ENCODE peak calls at places on chromosomes 11 and 22, in eight cellular contexts. One of them, this sample, is unnamed.

GRCh38 chr11:77140231-77140959 is 12.3 kb downstream of the MYO7A start:
- DNase-seq in HL-60: no peak
- DNase-seq in heart left ventricle: peak; percentile 69
- DNase-seq in thoracic aorta: no peak
- DNase-seq in fibroblast of pulmonary artery: peak; percentile 91
- DNase-seq in transverse colon: no peak
- DNase-seq in GM23248: peak; percentile 32
- DNase-seq in lower leg skin: no peak
- DNase-seq in this sample: no peak

GRCh38 chr22:35638408-35638807 is 9.8 kb upstream of the APOL6 start:
- DNase-seq in HL-60: no peak
- DNase-seq in heart left ventricle: peak; percentile 91
- DNase-seq in thoracic aorta: peak; percentile 34
- DNase-seq in fibroblast of pulmonary artery: peak; percentile 91
- DNase-seq in transverse colon: peak; percentile 71
- DNase-seq in GM23248: peak; percentile 92
- DNase-seq in lower leg skin: peak; percentile 75
- DNase-seq in this sample: no peak

GRCh38 chr22:42780070-42780540 is 59.4 kb upstream of the A4GALT start:
- DNase-seq in HL-60: peak; percentile 73
- DNase-seq in heart left ventricle: peak; percentile 77
- DNase-seq in thoracic aorta: peak; percentile 46
- DNase-seq in fibroblast of pulmonary artery: peak; percentile 98
- DNase-seq in transverse colon: peak; percentile 42
- DNase-seq in GM23248: peak; percentile 84
- DNase-seq in lower leg skin: peak; percentile 86
- DNase-seq in this sample: peak; percentile 92

GRCh38 chr11:14249121-14249963 is 109.6 kb downstream of the RRAS2 start:
- DNase-seq in HL-60: peak; percentile 6
- DNase-seq in heart left ventricle: peak; percentile 37
- DNase-seq in thoracic aorta: no peak
- DNase-seq in fibroblast of pulmonary artery: peak; percentile 70
- DNase-seq in transverse colon: peak; percentile 71
- DNase-seq in GM23248: peak; percentile 72
- DNase-seq in lower leg skin: no peak
- DNase-seq in this sample: peak; percentile 27

GRCh38 chr11:108019870-108020540 is 11.3 kb downstream of the CUL5 start:
- DNase-seq in HL-60: no peak
- DNase-seq in heart left ventricle: no peak
- DNase-seq in thoracic aorta: no peak
- DNase-seq in fibroblast of pulmonary artery: peak; percentile 32
- DNase-seq in transverse colon: no peak
- DNase-seq in GM23248: peak; percentile 41
- DNase-seq in lower leg skin: no peak
- DNase-seq in this sample: peak; percentile 9

GRCh38 chr11:95577716-95578460 is 211.7 kb downstream of the FAM76B start:
- DNase-seq in HL-60: no peak
- DNase-seq in heart left ventricle: no peak
- DNase-seq in thoracic aorta: no peak
- DNase-seq in fibroblast of pulmonary artery: peak; percentile 52
- DNase-seq in transverse colon: no peak
- DNase-seq in GM23248: peak; percentile 92
- DNase-seq in lower leg skin: no peak
- DNase-seq in this sample: peak; percentile 79

GRCh38 chr22:41074941-41075710 is 17.3 kb upstream of the EP300 start:
- DNase-seq in HL-60: no peak
- DNase-seq in heart left ventricle: no peak
- DNase-seq in thoracic aorta: no peak
- DNase-seq in fibroblast of pulmonary artery: no peak
- DNase-seq in transverse colon: no peak
- DNase-seq in GM23248: no peak
- DNase-seq in lower leg skin: no peak
- DNase-seq in this sample: no peak

GRCh38 chr11:78217650-78218541 is 29.2 kb downstream of the USP35 start:
- DNase-seq in HL-60: no peak
- DNase-seq in heart left ventricle: no peak
- DNase-seq in thoracic aorta: no peak
- DNase-seq in fibroblast of pulmonary artery: no peak
- DNase-seq in transverse colon: no peak
- DNase-seq in GM23248: no peak
- DNase-seq in lower leg skin: no peak
- DNase-seq in this sample: no peak

GRCh38 chr11:117815262-117815803 is 9.2 kb downstream of the FXYD2 start:
- DNase-seq in HL-60: peak; percentile 74
- DNase-seq in heart left ventricle: no peak
- DNase-seq in thoracic aorta: no peak
- DNase-seq in fibroblast of pulmonary artery: no peak
- DNase-seq in transverse colon: peak; percentile 55
- DNase-seq in GM23248: no peak
- DNase-seq in lower leg skin: no peak
- DNase-seq in this sample: no peak

GRCh38 chr22:20024225-20025087 is 3.5 kb downstream of the TANGO2 start:
- DNase-seq in HL-60: no peak
- DNase-seq in heart left ventricle: no peak
- DNase-seq in thoracic aorta: no peak
- DNase-seq in fibroblast of pulmonary artery: no peak
- DNase-seq in transverse colon: no peak
- DNase-seq in GM23248: no peak
- DNase-seq in lower leg skin: no peak
- DNase-seq in this sample: no peak

GRCh38 chr22:17779286-17780115 is 5.2 kb upstream of the BID start:
- DNase-seq in HL-60: no peak
- DNase-seq in heart left ventricle: no peak
- DNase-seq in thoracic aorta: no peak
- DNase-seq in fibroblast of pulmonary artery: no peak
- DNase-seq in transverse colon: no peak
- DNase-seq in GM23248: no peak
- DNase-seq in lower leg skin: no peak
- DNase-seq in this sample: no peak

GRCh38 chr22:17781319-17782031 is 7.2 kb upstream of the BID start:
- DNase-seq in HL-60: no peak
- DNase-seq in heart left ventricle: no peak
- DNase-seq in thoracic aorta: no peak
- DNase-seq in fibroblast of pulmonary artery: peak; percentile 89
- DNase-seq in transverse colon: no peak
- DNase-seq in GM23248: peak; percentile 93
- DNase-seq in lower leg skin: peak; percentile 46
- DNase-seq in this sample: peak; percentile 81

GRCh38 chr22:17778412-17778976 is 4.2 kb upstream of the BID start:
- DNase-seq in HL-60: no peak
- DNase-seq in heart left ventricle: no peak
- DNase-seq in thoracic aorta: no peak
- DNase-seq in fibroblast of pulmonary artery: no peak
- DNase-seq in transverse colon: no peak
- DNase-seq in GM23248: no peak
- DNase-seq in lower leg skin: no peak
- DNase-seq in this sample: no peak

GRCh38 chr22:17780741-17781318 is 6.6 kb upstream of the BID start:
- DNase-seq in HL-60: no peak
- DNase-seq in heart left ventricle: no peak
- DNase-seq in thoracic aorta: no peak
- DNase-seq in fibroblast of pulmonary artery: no peak
- DNase-seq in transverse colon: no peak
- DNase-seq in GM23248: no peak
- DNase-seq in lower leg skin: no peak
- DNase-seq in this sample: no peak

DNA sequence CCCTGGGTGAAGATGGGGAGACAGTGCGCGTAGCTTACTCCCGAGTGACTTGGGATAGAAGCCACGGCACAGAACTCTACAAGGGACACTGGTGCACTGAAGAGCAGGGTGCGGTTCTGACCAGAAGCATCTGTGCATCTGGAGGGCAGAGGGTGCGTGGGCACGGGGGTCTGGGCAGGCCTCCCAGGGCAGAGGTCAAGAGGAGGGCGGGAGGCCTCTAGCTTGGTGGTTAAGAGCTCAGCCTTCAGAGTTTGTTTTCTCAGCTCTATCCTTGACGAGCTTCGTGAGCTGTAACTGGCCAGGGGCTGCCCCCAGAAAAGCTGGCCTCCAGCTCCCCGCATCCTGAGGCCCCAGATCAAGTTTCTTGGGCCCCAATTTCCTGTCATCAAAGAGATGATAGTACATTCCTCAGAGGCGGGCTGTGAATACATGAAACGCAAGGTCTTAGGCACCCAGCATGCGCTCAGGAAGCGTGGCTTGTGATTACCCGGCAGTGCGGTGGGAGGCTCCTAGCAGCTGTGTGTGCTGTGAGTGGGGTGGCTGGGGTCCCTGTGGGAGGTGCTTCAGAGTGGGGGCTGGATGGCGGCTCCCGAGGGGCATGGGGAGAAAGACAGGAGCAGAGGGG is 6.0 kb upstream of the BID start:
- DNase-seq in HL-60: no peak
- DNase-seq in heart left ventricle: no peak
- DNase-seq in thoracic aorta: no peak
- DNase-seq in fibroblast of pulmonary artery: no peak
- DNase-seq in transverse colon: no peak
- DNase-seq in GM23248: no peak
- DNase-seq in lower leg skin: no peak
- DNase-seq in this sample: no peak
- H3K4me3 ChIP-seq in HL-60: no peak overlapping the region
- H3K4me3 ChIP-seq in heart left ventricle: no peak overlapping the region
- H3K4me3 ChIP-seq in thoracic aorta: no peak overlapping the region
- H3K4me3 ChIP-seq in fibroblast of pulmonary artery: no peak overlapping the region
- H3K4me3 ChIP-seq in transverse colon: no peak overlapping the region
- H3K4me3 ChIP-seq in GM23248: no peak overlapping the region
- H3K4me3 ChIP-seq in lower leg skin: no peak overlapping the region
- H3K4me3 ChIP-seq in this sample: no peak overlapping the region

GRCh38 chr22:24806663-24807001 is 621 bp downstream of the SGSM1 start:
- DNase-seq in HL-60: no peak
- DNase-seq in heart left ventricle: no peak
- DNase-seq in thoracic aorta: no peak
- DNase-seq in fibroblast of pulmonary artery: no peak
- DNase-seq in transverse colon: no peak
- DNase-seq in GM23248: no peak
- DNase-seq in lower leg skin: no peak
- DNase-seq in this sample: no peak
- H3K4me3 ChIP-seq in HL-60: no peak overlapping the region
- H3K4me3 ChIP-seq in heart left ventricle: peak overlapping the region; percentile 68
- H3K4me3 ChIP-seq in thoracic aorta: peak overlapping the region; percentile 83
- H3K4me3 ChIP-seq in fibroblast of pulmonary artery: no peak overlapping the region
- H3K4me3 ChIP-seq in transverse colon: peak overlapping the region; percentile 68
- H3K4me3 ChIP-seq in GM23248: no peak overlapping the region
- H3K4me3 ChIP-seq in lower leg skin: no peak overlapping the region
- H3K4me3 ChIP-seq in this sample: no peak overlapping the region

GRCh38 chr11:68931911-68932310 is 28.2 kb downstream of the IGHMBP2 start:
- DNase-seq in HL-60: no peak
- DNase-seq in heart left ventricle: no peak
- DNase-seq in thoracic aorta: no peak
- DNase-seq in fibroblast of pulmonary artery: no peak
- DNase-seq in transverse colon: no peak
- DNase-seq in GM23248: no peak
- DNase-seq in lower leg skin: no peak
- DNase-seq in this sample: no peak
- H3K4me3 ChIP-seq in HL-60: no peak overlapping the region
- H3K4me3 ChIP-seq in heart left ventricle: no peak overlapping the region
- H3K4me3 ChIP-seq in thoracic aorta: no peak overlapping the region
- H3K4me3 ChIP-seq in fibroblast of pulmonary artery: no peak overlapping the region
- H3K4me3 ChIP-seq in transverse colon: no peak overlapping the region
- H3K4me3 ChIP-seq in GM23248: no peak overlapping the region
- H3K4me3 ChIP-seq in lower leg skin: no peak overlapping the region
- H3K4me3 ChIP-seq in this sample: no peak overlapping the region

GRCh38 chr11:441043-441417 is 781 bp downstream of the ANO9 start:
- DNase-seq in HL-60: no peak
- DNase-seq in heart left ventricle: no peak
- DNase-seq in thoracic aorta: no peak
- DNase-seq in fibroblast of pulmonary artery: no peak
- DNase-seq in transverse colon: no peak
- DNase-seq in GM23248: no peak
- DNase-seq in lower leg skin: no peak
- DNase-seq in this sample: no peak
- H3K4me3 ChIP-seq in HL-60: no peak overlapping the region
- H3K4me3 ChIP-seq in heart left ventricle: no peak overlapping the region
- H3K4me3 ChIP-seq in thoracic aorta: no peak overlapping the region
- H3K4me3 ChIP-seq in fibroblast of pulmonary artery: no peak overlapping the region
- H3K4me3 ChIP-seq in transverse colon: peak overlapping the region; percentile 62
- H3K4me3 ChIP-seq in GM23248: no peak overlapping the region
- H3K4me3 ChIP-seq in lower leg skin: no peak overlapping the region
- H3K4me3 ChIP-seq in this sample: no peak overlapping the region

DNA sequence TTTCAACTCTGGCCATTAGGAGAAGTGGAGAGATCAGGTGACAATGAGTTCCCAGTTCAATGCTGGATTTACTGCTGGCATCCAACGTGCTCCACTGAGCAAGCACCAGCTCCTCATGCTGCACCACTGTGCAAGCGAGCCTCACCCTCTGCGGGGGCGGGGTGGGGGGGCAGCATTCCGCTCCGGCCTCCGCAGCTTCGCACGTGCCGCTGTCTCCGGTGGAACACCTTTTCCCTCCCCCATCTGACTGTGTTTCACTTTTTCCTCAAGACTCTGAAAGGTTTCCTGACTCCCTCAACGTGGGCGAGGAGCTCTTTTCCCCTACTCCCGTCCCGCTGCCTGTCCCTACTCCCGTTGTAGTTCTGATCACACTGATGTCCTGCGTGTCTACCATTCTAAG is 835 bp upstream of the RHOD start:
- DNase-seq in HL-60: no peak
- DNase-seq in heart left ventricle: no peak
- DNase-seq in thoracic aorta: no peak
- DNase-seq in fibroblast of pulmonary artery: no peak
- DNase-seq in transverse colon: no peak
- DNase-seq in GM23248: peak; percentile 76
- DNase-seq in lower leg skin: no peak
- DNase-seq in this sample: no peak
- H3K4me3 ChIP-seq in HL-60: no peak overlapping the region
- H3K4me3 ChIP-seq in heart left ventricle: peak overlapping the region; percentile 61
- H3K4me3 ChIP-seq in thoracic aorta: peak overlapping the region; percentile 80
- H3K4me3 ChIP-seq in fibroblast of pulmonary artery: no peak overlapping the region
- H3K4me3 ChIP-seq in transverse colon: peak overlapping the region; percentile 58
- H3K4me3 ChIP-seq in GM23248: peak overlapping the region; percentile 73
- H3K4me3 ChIP-seq in lower leg skin: no peak overlapping the region
- H3K4me3 ChIP-seq in this sample: peak overlapping the region; percentile 60

GRCh38 chr11:2988996-2989395 is 3.1 kb downstream of the NAP1L4 start:
- DNase-seq in HL-60: no peak
- DNase-seq in heart left ventricle: no peak
- DNase-seq in thoracic aorta: no peak
- DNase-seq in fibroblast of pulmonary artery: no peak
- DNase-seq in transverse colon: no peak
- DNase-seq in GM23248: peak; percentile 25
- DNase-seq in lower leg skin: no peak
- DNase-seq in this sample: no peak
- H3K4me3 ChIP-seq in HL-60: peak overlapping the region; percentile 81
- H3K4me3 ChIP-seq in heart left ventricle: peak overlapping the region; percentile 90
- H3K4me3 ChIP-seq in thoracic aorta: peak overlapping the region; percentile 97
- H3K4me3 ChIP-seq in fibroblast of pulmonary artery: peak overlapping the region; percentile 74
- H3K4me3 ChIP-seq in transverse colon: peak overlapping the region; percentile 88
- H3K4me3 ChIP-seq in GM23248: peak overlapping the region; percentile 83
- H3K4me3 ChIP-seq in lower leg skin: no peak overlapping the region
- H3K4me3 ChIP-seq in this sample: peak overlapping the region; percentile 89

GRCh38 chr11:2305140-2305861 is 3.5 kb downstream of the TSPAN32 start:
- DNase-seq in HL-60: no peak
- DNase-seq in heart left ventricle: peak; percentile 86
- DNase-seq in thoracic aorta: peak; percentile 46
- DNase-seq in fibroblast of pulmonary artery: peak; percentile 79
- DNase-seq in transverse colon: peak; percentile 88
- DNase-seq in GM23248: peak; percentile 85
- DNase-seq in lower leg skin: peak; percentile 75
- DNase-seq in this sample: peak; percentile 67
- H3K4me3 ChIP-seq in HL-60: peak overlapping the region; percentile 69
- H3K4me3 ChIP-seq in heart left ventricle: no peak overlapping the region
- H3K4me3 ChIP-seq in thoracic aorta: no peak overlapping the region
- H3K4me3 ChIP-seq in fibroblast of pulmonary artery: no peak overlapping the region
- H3K4me3 ChIP-seq in transverse colon: no peak overlapping the region
- H3K4me3 ChIP-seq in GM23248: no peak overlapping the region
- H3K4me3 ChIP-seq in lower leg skin: no peak overlapping the region
- H3K4me3 ChIP-seq in this sample: no peak overlapping the region